ENCODE peak calls at places on chromosomes 6 and 20, in ten cellular contexts. One of them, this sample, is unnamed.

GRCh38 chr6:54244430-54244829 is 63.8 kb upstream of the TINAG start:
- DNase-seq in prostate gland: no peak
- DNase-seq in SK-N-SH: peak
- DNase-seq in sigmoid colon: no peak
- DNase-seq in HCT116: peak
- DNase-seq in H1: no peak
- DNase-seq in breast epithelium: no peak
- DNase-seq in stomach: no peak
- DNase-seq in GM23338: peak
- DNase-seq in suprapubic skin: no peak
- DNase-seq in this sample: no peak

GRCh38 chr6:151284012-151284411 is 44.2 kb downstream of the AKAP12 start:
- DNase-seq in prostate gland: no peak
- DNase-seq in SK-N-SH: no peak
- DNase-seq in sigmoid colon: peak
- DNase-seq in HCT116: no peak
- DNase-seq in H1: no peak
- DNase-seq in breast epithelium: no peak
- DNase-seq in stomach: no peak
- DNase-seq in GM23338: no peak
- DNase-seq in suprapubic skin: no peak
- DNase-seq in this sample: no peak

GRCh38 chr6:80477591-80478370 is 371.3 kb downstream of the BCKDHB start:
- DNase-seq in prostate gland: no peak
- DNase-seq in SK-N-SH: no peak
- DNase-seq in sigmoid colon: no peak
- DNase-seq in HCT116: no peak
- DNase-seq in H1: no peak
- DNase-seq in breast epithelium: no peak
- DNase-seq in stomach: no peak
- DNase-seq in GM23338: no peak
- DNase-seq in suprapubic skin: no peak
- DNase-seq in this sample: no peak

GRCh38 chr20:14235355-14235754 is 102.1 kb downstream of the FLRT3 start:
- DNase-seq in prostate gland: no peak
- DNase-seq in SK-N-SH: no peak
- DNase-seq in sigmoid colon: no peak
- DNase-seq in HCT116: no peak
- DNase-seq in H1: no peak
- DNase-seq in breast epithelium: no peak
- DNase-seq in stomach: no peak
- DNase-seq in GM23338: no peak
- DNase-seq in suprapubic skin: no peak
- DNase-seq in this sample: no peak

GRCh38 chr6:31888281-31889258 is 8.9 kb downstream of the EHMT2 start:
- DNase-seq in prostate gland: no peak
- DNase-seq in SK-N-SH: peak
- DNase-seq in sigmoid colon: no peak
- DNase-seq in HCT116: no peak
- DNase-seq in H1: peak
- DNase-seq in breast epithelium: no peak
- DNase-seq in stomach: peak
- DNase-seq in GM23338: peak
- DNase-seq in suprapubic skin: no peak
- DNase-seq in this sample: no peak

GRCh38 chr20:7406671-7407070 is 533.6 kb downstream of the HAO1 start:
- DNase-seq in prostate gland: no peak
- DNase-seq in SK-N-SH: no peak
- DNase-seq in sigmoid colon: no peak
- DNase-seq in HCT116: no peak
- DNase-seq in H1: no peak
- DNase-seq in breast epithelium: no peak
- DNase-seq in stomach: no peak
- DNase-seq in GM23338: no peak
- DNase-seq in suprapubic skin: no peak
- DNase-seq in this sample: no peak

GRCh38 chr20:24423291-24423690 is 46.1 kb upstream of the SYNDIG1 start:
- DNase-seq in prostate gland: no peak
- DNase-seq in SK-N-SH: no peak
- DNase-seq in sigmoid colon: no peak
- DNase-seq in HCT116: no peak
- DNase-seq in H1: no peak
- DNase-seq in breast epithelium: no peak
- DNase-seq in stomach: no peak
- DNase-seq in GM23338: peak
- DNase-seq in suprapubic skin: no peak
- DNase-seq in this sample: no peak

GRCh38 chr6:167794386-167795157 is 32.1 kb upstream of the AFDN start:
- DNase-seq in prostate gland: no peak
- DNase-seq in SK-N-SH: no peak
- DNase-seq in sigmoid colon: no peak
- DNase-seq in HCT116: no peak
- DNase-seq in H1: peak
- DNase-seq in breast epithelium: no peak
- DNase-seq in stomach: no peak
- DNase-seq in GM23338: no peak
- DNase-seq in suprapubic skin: no peak
- DNase-seq in this sample: no peak

GRCh38 chr20:1469925-1470571 is 3.4 kb upstream of the NSFL1C start:
- DNase-seq in prostate gland: peak
- DNase-seq in SK-N-SH: peak
- DNase-seq in sigmoid colon: peak
- DNase-seq in HCT116: peak
- DNase-seq in H1: peak
- DNase-seq in breast epithelium: peak
- DNase-seq in stomach: peak
- DNase-seq in GM23338: peak
- DNase-seq in suprapubic skin: peak
- DNase-seq in this sample: peak

GRCh38 chr6:156111913-156112312 is 656.3 kb upstream of the NOX3 start:
- DNase-seq in prostate gland: no peak
- DNase-seq in SK-N-SH: no peak
- DNase-seq in sigmoid colon: no peak
- DNase-seq in HCT116: no peak
- DNase-seq in H1: no peak
- DNase-seq in breast epithelium: no peak
- DNase-seq in stomach: no peak
- DNase-seq in GM23338: no peak
- DNase-seq in suprapubic skin: no peak
- DNase-seq in this sample: no peak

GRCh38 chr6:6225885-6226284 is 94.6 kb downstream of the F13A1 start:
- DNase-seq in prostate gland: no peak
- DNase-seq in SK-N-SH: no peak
- DNase-seq in sigmoid colon: no peak
- DNase-seq in HCT116: no peak
- DNase-seq in H1: no peak
- DNase-seq in breast epithelium: no peak
- DNase-seq in stomach: no peak
- DNase-seq in GM23338: no peak
- DNase-seq in suprapubic skin: no peak
- DNase-seq in this sample: no peak
- TF ChIP-seq POLR2AphosphoS5 in prostate gland: no peak
- TF ChIP-seq POLR2AphosphoS5 in SK-N-SH: no peak
- TF ChIP-seq POLR2AphosphoS5 in sigmoid colon: no peak
- TF ChIP-seq POLR2AphosphoS5 in HCT116: no peak
- TF ChIP-seq POLR2AphosphoS5 in H1: no peak
- TF ChIP-seq POLR2AphosphoS5 in breast epithelium: no peak
- TF ChIP-seq POLR2AphosphoS5 in stomach: no peak
- TF ChIP-seq POLR2AphosphoS5 in GM23338: no peak
- TF ChIP-seq POLR2AphosphoS5 in suprapubic skin: no peak
- TF ChIP-seq POLR2AphosphoS5 in this sample: no peak

GRCh38 chr20:50886184-50886790 is 45.0 kb downstream of the ADNP start:
- DNase-seq in prostate gland: no peak
- DNase-seq in SK-N-SH: no peak
- DNase-seq in sigmoid colon: no peak
- DNase-seq in HCT116: no peak
- DNase-seq in H1: no peak
- DNase-seq in breast epithelium: no peak
- DNase-seq in stomach: no peak
- DNase-seq in GM23338: no peak
- DNase-seq in suprapubic skin: no peak
- DNase-seq in this sample: no peak
- H3K27ac ChIP-seq in prostate gland: no peak
- H3K27ac ChIP-seq in SK-N-SH: no peak
- H3K27ac ChIP-seq in sigmoid colon: no peak
- H3K27ac ChIP-seq in HCT116: no peak
- H3K27ac ChIP-seq in H1: no peak
- H3K27ac ChIP-seq in breast epithelium: no peak
- H3K27ac ChIP-seq in stomach: no peak
- H3K27ac ChIP-seq in GM23338: peak
- H3K27ac ChIP-seq in suprapubic skin: no peak
- H3K27ac ChIP-seq in this sample: no peak

GRCh38 chr20:59832406-59833156 is 100.9 kb downstream of the SYCP2 start:
- DNase-seq in prostate gland: no peak
- DNase-seq in SK-N-SH: peak
- DNase-seq in sigmoid colon: peak
- DNase-seq in HCT116: no peak
- DNase-seq in H1: peak
- DNase-seq in breast epithelium: no peak
- DNase-seq in stomach: no peak
- DNase-seq in GM23338: no peak
- DNase-seq in suprapubic skin: peak
- DNase-seq in this sample: no peak
- H3K4me3 ChIP-seq in prostate gland: no peak
- H3K4me3 ChIP-seq in SK-N-SH: no peak
- H3K4me3 ChIP-seq in sigmoid colon: no peak
- H3K4me3 ChIP-seq in HCT116: no peak
- H3K4me3 ChIP-seq in H1: no peak
- H3K4me3 ChIP-seq in breast epithelium: no peak
- H3K4me3 ChIP-seq in stomach: no peak
- H3K4me3 ChIP-seq in GM23338: no peak
- H3K4me3 ChIP-seq in suprapubic skin: no peak
- H3K4me3 ChIP-seq in this sample: no peak

GRCh38 chr20:47319517-47320252 is 36.8 kb downstream of the ZMYND8 start:
- DNase-seq in prostate gland: peak
- DNase-seq in SK-N-SH: no peak
- DNase-seq in sigmoid colon: peak
- DNase-seq in HCT116: peak
- DNase-seq in H1: peak
- DNase-seq in breast epithelium: peak
- DNase-seq in stomach: peak
- DNase-seq in GM23338: peak
- DNase-seq in suprapubic skin: peak
- DNase-seq in this sample: no peak
- TF ChIP-seq POLR2AphosphoS5 in prostate gland: peak
- TF ChIP-seq POLR2AphosphoS5 in SK-N-SH: no peak
- TF ChIP-seq POLR2AphosphoS5 in sigmoid colon: peak
- TF ChIP-seq POLR2AphosphoS5 in HCT116: peak
- TF ChIP-seq POLR2AphosphoS5 in H1: no peak
- TF ChIP-seq POLR2AphosphoS5 in breast epithelium: peak
- TF ChIP-seq POLR2AphosphoS5 in stomach: peak
- TF ChIP-seq POLR2AphosphoS5 in GM23338: no peak
- TF ChIP-seq POLR2AphosphoS5 in suprapubic skin: no peak
- TF ChIP-seq POLR2AphosphoS5 in this sample: no peak

GRCh38 chr20:37090357-37090871 is 5.4 kb downstream of the RBL1 start:
- DNase-seq in prostate gland: no peak
- DNase-seq in SK-N-SH: no peak
- DNase-seq in sigmoid colon: no peak
- DNase-seq in HCT116: no peak
- DNase-seq in H1: no peak
- DNase-seq in breast epithelium: no peak
- DNase-seq in stomach: no peak
- DNase-seq in GM23338: no peak
- DNase-seq in suprapubic skin: no peak
- DNase-seq in this sample: no peak
- H3K27ac ChIP-seq in prostate gland: no peak
- H3K27ac ChIP-seq in SK-N-SH: no peak
- H3K27ac ChIP-seq in sigmoid colon: no peak
- H3K27ac ChIP-seq in HCT116: no peak
- H3K27ac ChIP-seq in H1: no peak
- H3K27ac ChIP-seq in breast epithelium: no peak
- H3K27ac ChIP-seq in stomach: no peak
- H3K27ac ChIP-seq in GM23338: no peak
- H3K27ac ChIP-seq in suprapubic skin: no peak
- H3K27ac ChIP-seq in this sample: no peak

GRCh38 chr6:22045261-22045912 is 251.4 kb downstream of the PRL start:
- DNase-seq in prostate gland: no peak
- DNase-seq in SK-N-SH: no peak
- DNase-seq in sigmoid colon: no peak
- DNase-seq in HCT116: no peak
- DNase-seq in H1: no peak
- DNase-seq in breast epithelium: no peak
- DNase-seq in stomach: no peak
- DNase-seq in GM23338: no peak
- DNase-seq in suprapubic skin: no peak
- DNase-seq in this sample: no peak
- H3K4me3 ChIP-seq in prostate gland: no peak
- H3K4me3 ChIP-seq in SK-N-SH: no peak
- H3K4me3 ChIP-seq in sigmoid colon: no peak
- H3K4me3 ChIP-seq in HCT116: no peak
- H3K4me3 ChIP-seq in H1: no peak
- H3K4me3 ChIP-seq in breast epithelium: no peak
- H3K4me3 ChIP-seq in stomach: no peak
- H3K4me3 ChIP-seq in GM23338: no peak
- H3K4me3 ChIP-seq in suprapubic skin: no peak
- H3K4me3 ChIP-seq in this sample: no peak

DNA sequence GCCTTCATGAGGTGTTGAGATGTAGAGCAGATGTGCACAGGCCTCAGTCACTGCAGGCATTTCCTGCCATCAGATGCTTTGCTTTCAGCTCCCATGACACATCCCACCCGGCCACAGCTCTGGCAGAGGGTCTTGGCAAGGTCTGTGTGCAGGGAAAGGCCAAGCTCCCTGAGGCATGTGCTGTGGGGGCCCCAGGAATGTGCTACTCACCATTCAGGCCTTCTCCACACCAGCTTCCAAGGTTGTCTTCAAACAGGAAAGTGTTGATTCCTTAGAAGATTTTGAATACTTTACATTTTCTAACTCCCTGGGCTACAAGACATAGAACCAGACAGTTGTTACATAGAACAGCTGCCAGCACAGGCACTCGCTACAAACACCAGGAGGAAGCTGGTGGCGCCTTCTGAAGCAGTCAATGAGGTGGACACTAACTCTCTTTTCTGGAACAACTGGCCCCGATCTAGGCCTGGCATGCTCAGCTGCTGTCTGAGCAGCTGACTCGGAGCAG is 27.8 kb downstream of the CASS4 start:
- DNase-seq in prostate gland: no peak
- DNase-seq in SK-N-SH: no peak
- DNase-seq in sigmoid colon: peak
- DNase-seq in HCT116: no peak
- DNase-seq in H1: no peak
- DNase-seq in breast epithelium: peak
- DNase-seq in stomach: peak
- DNase-seq in GM23338: no peak
- DNase-seq in suprapubic skin: no peak
- DNase-seq in this sample: peak
- TF ChIP-seq POLR2AphosphoS5 in prostate gland: no peak
- TF ChIP-seq POLR2AphosphoS5 in SK-N-SH: peak
- TF ChIP-seq POLR2AphosphoS5 in sigmoid colon: peak
- TF ChIP-seq POLR2AphosphoS5 in HCT116: no peak
- TF ChIP-seq POLR2AphosphoS5 in H1: no peak
- TF ChIP-seq POLR2AphosphoS5 in breast epithelium: peak
- TF ChIP-seq POLR2AphosphoS5 in stomach: no peak
- TF ChIP-seq POLR2AphosphoS5 in GM23338: no peak
- TF ChIP-seq POLR2AphosphoS5 in suprapubic skin: no peak
- TF ChIP-seq POLR2AphosphoS5 in this sample: no peak

GRCh38 chr6:116438590-116439448 is 22.4 kb upstream of the CALHM6 start:
- DNase-seq in prostate gland: no peak
- DNase-seq in SK-N-SH: no peak
- DNase-seq in sigmoid colon: no peak
- DNase-seq in HCT116: no peak
- DNase-seq in H1: no peak
- DNase-seq in breast epithelium: no peak
- DNase-seq in stomach: no peak
- DNase-seq in GM23338: no peak
- DNase-seq in suprapubic skin: no peak
- DNase-seq in this sample: no peak
- H3K27ac ChIP-seq in prostate gland: no peak
- H3K27ac ChIP-seq in SK-N-SH: no peak
- H3K27ac ChIP-seq in sigmoid colon: no peak
- H3K27ac ChIP-seq in HCT116: no peak
- H3K27ac ChIP-seq in H1: no peak
- H3K27ac ChIP-seq in breast epithelium: no peak
- H3K27ac ChIP-seq in stomach: no peak
- H3K27ac ChIP-seq in GM23338: no peak
- H3K27ac ChIP-seq in suprapubic skin: no peak
- H3K27ac ChIP-seq in this sample: no peak